ENCODE peak calls at places on chromosome 22, in four cellular contexts. One of them, this sample, is unnamed.
A peak's percentile ranks its signal among the peaks of the same experiment; 100 is the strongest.

GRCh38 chr22:23137905-23138520 is 3.8 kb downstream of the RSPH14 start:
- DNase-seq in WERI-Rb-1: no peak
- DNase-seq in cardiac muscle cell: peak; percentile 8
- DNase-seq in NCI-H1092: no peak
- DNase-seq in this sample: no peak

GRCh38 chr22:30947163-30947820 is 21.3 kb downstream of the MORC2 start:
- DNase-seq in WERI-Rb-1: no peak
- DNase-seq in cardiac muscle cell: no peak
- DNase-seq in NCI-H1092: peak; percentile 52
- DNase-seq in this sample: peak; percentile 21

GRCh38 chr22:28882545-28882877 is 861 bp upstream of the ZNRF3 start:
- DNase-seq in WERI-Rb-1: no peak
- DNase-seq in cardiac muscle cell: peak; percentile 59
- DNase-seq in NCI-H1092: no peak
- DNase-seq in this sample: no peak

GRCh38 chr22:24683671-24684070 is 80.7 kb downstream of the GGT1 start:
- DNase-seq in WERI-Rb-1: no peak
- DNase-seq in cardiac muscle cell: peak; percentile 94
- DNase-seq in NCI-H1092: no peak
- DNase-seq in this sample: no peak

GRCh38 chr22:37254206-37254866 is 10.3 kb upstream of the RAC2 start:
- DNase-seq in WERI-Rb-1: no peak
- DNase-seq in cardiac muscle cell: peak; percentile 77
- DNase-seq in NCI-H1092: no peak
- DNase-seq in this sample: no peak

GRCh38 chr22:35971418-35972119 is 57.1 kb downstream of the RBFOX2 start:
- DNase-seq in WERI-Rb-1: no peak
- DNase-seq in cardiac muscle cell: peak; percentile 89
- DNase-seq in NCI-H1092: peak; percentile 41
- DNase-seq in this sample: no peak

GRCh38 chr22:49748514-49748913 is 79.2 kb downstream of the BRD1 start:
- DNase-seq in WERI-Rb-1: no peak
- DNase-seq in cardiac muscle cell: no peak
- DNase-seq in NCI-H1092: no peak
- DNase-seq in this sample: no peak

GRCh38 chr22:38291201-38291777 is 18.5 kb upstream of the TMEM184B start:
- DNase-seq in WERI-Rb-1: no peak
- DNase-seq in cardiac muscle cell: no peak
- DNase-seq in NCI-H1092: no peak
- DNase-seq in this sample: no peak

GRCh38 chr22:30636226-30637077 is 871 bp downstream of the SLC35E4 start:
- DNase-seq in WERI-Rb-1: no peak
- DNase-seq in cardiac muscle cell: no peak
- DNase-seq in NCI-H1092: no peak
- DNase-seq in this sample: no peak

GRCh38 chr22:50304528-50305392 is 2.7 kb downstream of the PLXNB2 start:
- DNase-seq in WERI-Rb-1: no peak
- DNase-seq in cardiac muscle cell: peak; percentile 51
- DNase-seq in NCI-H1092: no peak
- DNase-seq in this sample: no peak

GRCh38 chr22:39142088-39142667 is 10.3 kb downstream of the CBX7 start:
- DNase-seq in WERI-Rb-1: no peak
- DNase-seq in cardiac muscle cell: no peak
- DNase-seq in NCI-H1092: no peak
- DNase-seq in this sample: no peak

GRCh38 chr22:22662095-22662494 is 17.7 kb downstream of the GGTLC2 start:
- DNase-seq in WERI-Rb-1: no peak
- DNase-seq in cardiac muscle cell: no peak
- DNase-seq in NCI-H1092: no peak
- DNase-seq in this sample: no peak

GRCh38 chr22:20226760-20227350 is 41.3 kb downstream of the RTN4R start:
- DNase-seq in WERI-Rb-1: no peak
- DNase-seq in cardiac muscle cell: no peak
- DNase-seq in NCI-H1092: no peak
- DNase-seq in this sample: no peak

GRCh38 chr22:19774628-19775027 is 14.1 kb downstream of the TBX1 start:
- DNase-seq in WERI-Rb-1: no peak
- DNase-seq in cardiac muscle cell: no peak
- DNase-seq in NCI-H1092: no peak
- DNase-seq in this sample: no peak

GRCh38 chr22:46452195-46453005 is 85.0 kb downstream of the CELSR1 start:
- DNase-seq in WERI-Rb-1: no peak
- DNase-seq in cardiac muscle cell: no peak
- DNase-seq in NCI-H1092: no peak
- DNase-seq in this sample: no peak

GRCh38 chr22:33785283-33785991 is 134.8 kb downstream of the LARGE1 start:
- DNase-seq in WERI-Rb-1: no peak
- DNase-seq in cardiac muscle cell: peak; percentile 51
- DNase-seq in NCI-H1092: no peak
- DNase-seq in this sample: no peak

GRCh38 chr22:22397875-22398524 is 110.5 kb downstream of the ZNF280B start:
- DNase-seq in WERI-Rb-1: peak; percentile 56
- DNase-seq in cardiac muscle cell: no peak
- DNase-seq in NCI-H1092: no peak
- DNase-seq in this sample: no peak

GRCh38 chr22:28268845-28269244 is 349.8 kb upstream of the PITPNB start:
- DNase-seq in WERI-Rb-1: no peak
- DNase-seq in cardiac muscle cell: no peak
- DNase-seq in NCI-H1092: no peak
- DNase-seq in this sample: no peak

GRCh38 chr22:21694795-21695431 is 29.1 kb downstream of the PPIL2 start:
- DNase-seq in WERI-Rb-1: no peak
- DNase-seq in cardiac muscle cell: no peak
- DNase-seq in NCI-H1092: no peak
- DNase-seq in this sample: no peak

GRCh38 chr22:42931421-42932196 is 74.5 kb upstream of the ARFGAP3 start:
- DNase-seq in WERI-Rb-1: no peak
- DNase-seq in cardiac muscle cell: peak; percentile 40
- DNase-seq in NCI-H1092: no peak
- DNase-seq in this sample: no peak

GRCh38 chr22:40519284-40519947 is 117.1 kb downstream of the MRTFA start:
- DNase-seq in WERI-Rb-1: no peak
- DNase-seq in cardiac muscle cell: no peak
- DNase-seq in NCI-H1092: no peak
- DNase-seq in this sample: no peak

GRCh38 chr22:25448435-25449051 is 115.9 kb upstream of the GRK3 start:
- DNase-seq in WERI-Rb-1: peak; percentile 34
- DNase-seq in cardiac muscle cell: peak; percentile 24
- DNase-seq in NCI-H1092: no peak
- DNase-seq in this sample: no peak

GRCh38 chr22:27105142-27106025 is 448.0 kb downstream of the MIAT start:
- DNase-seq in WERI-Rb-1: no peak
- DNase-seq in cardiac muscle cell: peak; percentile 95
- DNase-seq in NCI-H1092: no peak
- DNase-seq in this sample: peak; percentile 60

GRCh38 chr22:37283393-37283937 is 1.2 kb downstream of the CYTH4 start:
- DNase-seq in WERI-Rb-1: no peak
- DNase-seq in cardiac muscle cell: no peak
- DNase-seq in NCI-H1092: no peak
- DNase-seq in this sample: no peak

GRCh38 chr22:23281406-23282088 is 101.2 kb downstream of the BCR start:
- DNase-seq in WERI-Rb-1: peak; percentile 87
- DNase-seq in cardiac muscle cell: peak; percentile 81
- DNase-seq in NCI-H1092: peak; percentile 74
- DNase-seq in this sample: peak; percentile 69

GRCh38 chr22:32850591-32851517 is 49.3 kb downstream of the TIMP3 start:
- DNase-seq in WERI-Rb-1: no peak
- DNase-seq in cardiac muscle cell: peak; percentile 64
- DNase-seq in NCI-H1092: no peak
- DNase-seq in this sample: no peak

GRCh38 chr22:42344391-42344861 is 74.0 kb upstream of the TCF20 start:
- DNase-seq in WERI-Rb-1: no peak
- DNase-seq in cardiac muscle cell: peak; percentile 46
- DNase-seq in NCI-H1092: peak; percentile 75
- DNase-seq in this sample: peak; percentile 14

This sample was measured in thoracic aorta.